ENCODE peak calls at places on chromosome 12, in five cellular contexts. C, B, H, G and T are unnamed samples.

GRCh38 chr12:100138048-100138907 is 4.4 kb downstream of the BLTP3B start:
- DNase-seq in C (no peak), B (no peak), H (no peak), G (no peak), T (no peak)

GRCh38 chr12:51926064-51926632 is 18.8 kb downstream of the ACVRL1 start:
- DNase-seq in C (peak), B (no peak), H (no peak), G (no peak), T (no peak)

GRCh38 chr12:66140726-66141125 is 10.2 kb upstream of the LLPH start:
- DNase-seq in C (no peak), B (no peak), H (no peak), G (no peak), T (no peak)

GRCh38 chr12:62537544-62537943 is 70.9 kb downstream of the MON2 start:
- DNase-seq in C (no peak), B (no peak), H (no peak), G (no peak), T (peak)

GRCh38 chr12:2212971-2213869 is 160.4 kb downstream of the CACNA1C start:
- DNase-seq in C (no peak), B (peak), H (no peak), G (no peak), T (no peak)

GRCh38 chr12:108826115-108826806 is 31.1 kb downstream of the SSH1 start:
- DNase-seq in C (peak), B (peak), H (no peak), G (no peak), T (no peak)

GRCh38 chr12:88371416-88372183 is 208.7 kb downstream of the KITLG start:
- DNase-seq in C (no peak), B (no peak), H (no peak), G (no peak), T (no peak)

GRCh38 chr12:95218164-95218851 is 701 bp downstream of the VEZT start:
- DNase-seq in C (no peak), B (no peak), H (no peak), G (no peak), T (no peak)

GRCh38 chr12:60174476-60174875 is 578.6 kb downstream of the SLC16A7 start:
- DNase-seq in C (no peak), B (no peak), H (no peak), G (no peak), T (no peak)

GRCh38 chr12:43028826-43029225 is 439.3 kb upstream of the PRICKLE1 start:
- DNase-seq in C (no peak), B (no peak), H (no peak), G (no peak), T (no peak)

GRCh38 chr12:10562306-10562933 is 51.0 kb downstream of the MAGOHB start:
- DNase-seq in C (peak), B (peak), H (peak), G (peak), T (no peak)

GRCh38 chr12:131052891-131053290 is 99.2 kb downstream of the ADGRD1 start:
- DNase-seq in C (no peak), B (no peak), H (no peak), G (no peak), T (no peak)

GRCh38 chr12:16939871-16940306 is 333.9 kb upstream of the LMO3 start:
- DNase-seq in C (peak), B (peak), H (peak), G (peak), T (peak)

GRCh38 chr12:54562720-54563356 is 13.4 kb downstream of the PDE1B start:
- DNase-seq in C (no peak), B (no peak), H (no peak), G (no peak), T (no peak)

GRCh38 chr12:123445388-123446344 is 9.2 kb upstream of the RILPL2 start:
- DNase-seq in C (no peak), B (no peak), H (no peak), G (no peak), T (peak)

GRCh38 chr12:117255386-117255785 is 65.1 kb upstream of the FBXO21 start:
- DNase-seq in C (no peak), B (no peak), H (no peak), G (no peak), T (no peak)

GRCh38 chr12:98464155-98464554 is 51.2 kb upstream of the TMPO start:
- DNase-seq in C (no peak), B (no peak), H (no peak), G (no peak), T (no peak)

GRCh38 chr12:93348568-93349435 is 28.9 kb upstream of the NUDT4 start:
- DNase-seq in C (no peak), B (no peak), H (no peak), G (no peak), T (no peak)

GRCh38 chr12:53467880-53468279 is 16.0 kb downstream of the PCBP2 start:
- DNase-seq in C (no peak), B (no peak), H (no peak), G (no peak), T (no peak)

GRCh38 chr12:62934799-62935674 is at the start of gene PPM1H:
- DNase-seq in C (peak), B (peak), H (peak), G (peak), T (peak)

GRCh38 chr12:105601158-105601557 is 270.7 kb downstream of the C12orf75 start:
- DNase-seq in C (no peak), B (no peak), H (no peak), G (no peak), T (no peak)

GRCh38 chr12:12776261-12776660 is 9.2 kb upstream of the APOLD1 start:
- DNase-seq in C (no peak), B (no peak), H (peak), G (no peak), T (peak)

GRCh38 chr12:65022441-65022840 is 98.7 kb downstream of the WIF1 start:
- DNase-seq in C (no peak), B (no peak), H (peak), G (no peak), T (no peak)

GRCh38 chr12:22100952-22101748 is 55.1 kb downstream of the CMAS start:
- DNase-seq in C (no peak), B (no peak), H (peak), G (peak), T (peak)

GRCh38 chr12:40312982-40313576 is 88.3 kb downstream of the LRRK2 start:
- DNase-seq in C (no peak), B (peak), H (peak), G (no peak), T (no peak)

GRCh38 chr12:53053223-53054111 is 3.6 kb downstream of the TNS2 start:
- DNase-seq in C (peak), B (no peak), H (peak), G (peak), T (peak)

GRCh38 chr12:102120564-102120873 is 536 bp downstream of the PARPBP start:
- DNase-seq in C (no peak), B (peak), H (peak), G (no peak), T (no peak)

GRCh38 chr12:2262449-2262848 is 209.7 kb downstream of the CACNA1C start:
- DNase-seq in C (no peak), B (no peak), H (no peak), G (no peak), T (no peak)

GRCh38 chr12:25691865-25692114 is 138.7 kb upstream of the LMNTD1 start:
- DNase-seq in C (no peak), B (no peak), H (no peak), G (no peak), T (no peak)

GRCh38 chr12:128971802-128972201 is 118.5 kb downstream of the GLT1D1 start:
- DNase-seq in C (no peak), B (no peak), H (no peak), G (no peak), T (no peak)

GRCh38 chr12:128980623-128981022 is 127.3 kb downstream of the GLT1D1 start:
- DNase-seq in C (peak), B (no peak), H (no peak), G (no peak), T (no peak)

GRCh38 chr12:128973883-128974681 is 120.8 kb downstream of the GLT1D1 start:
- DNase-seq in C (no peak), B (no peak), H (no peak), G (no peak), T (no peak)

GRCh38 chr12:128974881-128975280 is 121.6 kb downstream of the GLT1D1 start:
- DNase-seq in C (no peak), B (no peak), H (no peak), G (no peak), T (no peak)

DNA sequence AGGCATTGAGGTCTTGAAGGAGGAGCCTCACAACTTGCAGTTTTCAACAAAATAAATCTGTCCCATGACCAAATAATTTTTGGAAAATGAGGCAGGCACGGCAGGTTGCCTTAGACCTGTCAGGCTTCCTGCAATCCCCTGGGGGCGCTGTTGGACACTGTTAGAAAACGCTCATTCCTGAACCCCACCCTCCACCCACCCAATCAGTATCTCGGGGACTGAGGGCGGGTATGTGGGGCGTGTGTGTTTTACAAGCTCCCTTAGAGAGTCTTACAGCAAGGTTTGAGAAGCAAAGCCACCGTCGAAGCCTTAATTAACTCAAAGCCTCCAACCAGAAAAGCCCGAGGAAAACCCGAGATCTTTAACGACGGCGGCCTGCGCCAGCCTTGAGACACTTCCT is 122.8 kb downstream of the GLT1D1 start:
- DNase-seq in C (peak), B (no peak), H (no peak), G (no peak), T (peak)
- TF ChIP-seq JUND in C (no peak), B (no peak), H (no peak), G (no peak), T (no peak)

GRCh38 chr12:69163681-69164362 is 75.5 kb upstream of the CPSF6 start:
- DNase-seq in C (no peak), B (no peak), H (no peak), G (no peak), T (no peak)

GRCh38 chr12:69167648-69168165 is 71.7 kb upstream of the CPSF6 start:
- DNase-seq in C (no peak), B (no peak), H (no peak), G (no peak), T (no peak)

GRCh38 chr12:69157023-69157655 is 82.2 kb upstream of the CPSF6 start:
- DNase-seq in C (peak), B (peak), H (peak), G (peak), T (peak)

GRCh38 chr12:69161835-69162234 is 77.5 kb upstream of the CPSF6 start:
- DNase-seq in C (peak), B (peak), H (no peak), G (no peak), T (no peak)
- TF ChIP-seq JUND in C (no peak), B (no peak), H (no peak), G (no peak), T (no peak)

DNA sequence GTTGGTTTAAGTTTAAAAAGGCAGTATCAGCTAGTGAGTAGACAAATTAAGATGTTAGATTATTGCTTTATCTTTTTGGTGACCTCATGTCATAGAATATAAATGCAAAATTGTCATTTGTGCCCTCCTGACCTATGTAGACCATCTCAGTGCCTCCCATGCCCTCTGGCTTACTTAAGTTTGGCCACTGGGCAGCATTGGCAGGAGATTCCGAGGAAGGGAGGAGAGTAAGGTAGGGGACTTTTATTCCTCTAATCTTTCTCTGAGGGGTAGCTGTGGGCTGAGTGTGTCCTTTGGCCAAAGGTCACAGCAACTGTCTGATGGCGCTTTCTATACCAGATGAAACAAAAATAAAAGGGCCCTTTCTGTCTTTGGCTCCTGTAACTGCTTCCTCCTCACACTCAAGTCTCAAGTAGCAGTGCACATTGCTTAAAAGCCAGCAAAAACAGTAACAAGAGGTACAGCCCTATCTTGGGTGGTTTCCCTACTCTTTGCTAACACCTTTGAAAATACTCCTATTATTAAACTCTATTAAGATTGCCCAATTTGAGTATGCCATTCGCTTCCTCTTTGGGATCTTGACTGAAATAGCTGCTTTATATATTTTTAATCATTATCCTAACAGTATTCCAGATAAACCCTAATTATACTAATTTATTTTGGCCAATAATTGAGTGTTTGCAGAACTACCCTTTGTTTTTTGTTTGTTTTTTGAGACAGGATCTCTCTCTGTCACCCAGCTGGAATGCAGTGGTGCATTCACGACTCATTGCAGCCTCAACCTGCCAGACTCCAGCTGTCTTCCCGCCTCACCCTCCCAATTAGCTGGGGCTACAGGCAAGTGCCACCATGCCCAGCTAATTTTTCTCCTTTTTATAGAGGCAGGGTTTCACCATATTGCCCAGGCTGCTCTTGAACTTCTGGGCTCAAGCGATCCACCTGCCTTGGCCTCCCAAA is 56.5 kb upstream of the KCNH3 start:
- DNase-seq in C (no peak), B (no peak), H (peak), G (no peak), T (peak)
- TF ChIP-seq JUND in C (no peak), B (no peak), H (no peak), G (no peak), T (no peak)

DNA sequence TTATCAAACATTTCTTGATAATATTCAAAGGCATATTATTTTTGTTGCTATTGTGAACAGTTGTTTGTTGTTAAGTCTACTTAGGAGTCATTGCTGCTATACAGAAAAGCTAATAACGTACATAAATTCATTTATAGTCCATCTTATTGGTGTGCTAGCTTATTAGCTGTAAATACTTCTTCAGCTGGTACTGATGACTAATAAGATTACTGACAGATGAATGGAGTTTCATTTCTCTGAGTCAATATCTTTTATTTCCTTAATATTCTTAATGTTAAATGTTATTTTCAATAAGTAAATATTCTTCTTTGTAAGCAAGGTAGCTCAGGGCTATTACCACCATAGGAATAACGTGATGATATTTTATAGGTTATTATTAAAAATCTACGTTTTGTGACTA is 139.4 kb upstream of the SLCO1C1 start:
- DNase-seq in C (no peak), B (no peak), H (no peak), G (no peak), T (no peak)
- TF ChIP-seq JUND in C (no peak), B (no peak), H (no peak), G (no peak), T (no peak)

GRCh38 chr12:82896979-82897378 is 210.3 kb downstream of the TMTC2 start:
- DNase-seq in C (no peak), B (no peak), H (no peak), G (peak), T (peak)
- TF ChIP-seq JUND in C (no peak), B (no peak), H (no peak), G (no peak), T (peak)